ENCODE peak calls at places on chromosomes 1 and 21, in nine cellular contexts. E, A, J, C, M, K, V, T and P are unnamed samples.

GRCh38 chr1:47679301-47679751 is 241.5 kb downstream of the FOXD2 start:
- DNase-seq in E (no peak), A (no peak), J (no peak), C (no peak), M (no peak), K (no peak), V (no peak), T (no peak), P (no peak)

GRCh38 chr1:208224192-208224713 is 19.9 kb downstream of the PLXNA2 start:
- DNase-seq in E (no peak), A (no peak), J (no peak), C (no peak), M (no peak), K (no peak), V (no peak), T (no peak), P (no peak)

GRCh38 chr1:43736819-43737218 is 29.5 kb downstream of the ST3GAL3 start:
- DNase-seq in E (no peak), A (no peak), J (no peak), C (no peak), M (no peak), K (no peak), V (no peak), T (no peak), P (no peak)

GRCh38 chr1:36085686-36086526 is 2.0 kb downstream of the TEKT2 start:
- DNase-seq in E (no peak), A (no peak), J (no peak), C (no peak), M (no peak), K (no peak), V (no peak), T (no peak), P (no peak)

GRCh38 chr1:159828916-159829634 is 2.4 kb downstream of the SLAMF8 start:
- DNase-seq in E (peak; percentile 76), A (no peak), J (no peak), C (no peak), M (no peak), K (no peak), V (peak; percentile 64), T (no peak), P (no peak)

GRCh38 chr1:150320667-150320978 is 710 bp upstream of the PRPF3 start:
- DNase-seq in E (no peak), A (no peak), J (no peak), C (no peak), M (no peak), K (no peak), V (no peak), T (no peak), P (no peak)

GRCh38 chr1:22626219-22626902 is 10.1 kb upstream of the C1QA start:
- DNase-seq in E (no peak), A (no peak), J (no peak), C (no peak), M (no peak), K (no peak), V (no peak), T (no peak), P (no peak)

GRCh38 chr1:216723274-216723780 is at the start of gene ESRRG:
- DNase-seq in E (peak; percentile 77), A (peak; percentile 58), J (no peak), C (peak; percentile 5), M (peak; percentile 25), K (peak; percentile 21), V (peak; percentile 93), T (no peak), P (no peak)

GRCh38 chr1:119631433-119632102 is 16.5 kb downstream of the ZNF697 start:
- DNase-seq in E (peak; percentile 66), A (no peak), J (no peak), C (peak; percentile 87), M (peak; percentile 72), K (peak; percentile 91), V (peak; percentile 61), T (no peak), P (no peak)

GRCh38 chr1:46342084-46342656 is 1.6 kb downstream of the NSUN4 start:
- DNase-seq in E (peak; percentile 17), A (no peak), J (no peak), C (peak; percentile 22), M (peak; percentile 10), K (peak; percentile 56), V (no peak), T (no peak), P (no peak)

GRCh38 chr1:232966663-232967062 is 16.3 kb downstream of the NTPCR start:
- DNase-seq in E (no peak), A (no peak), J (no peak), C (no peak), M (peak; percentile 48), K (no peak), V (no peak), T (no peak), P (no peak)

GRCh38 chr1:5993553-5994510 is 1.6 kb upstream of the NPHP4 start:
- DNase-seq in E (peak; percentile 41), A (no peak), J (peak; percentile 11), C (no peak), M (no peak), K (no peak), V (no peak), T (no peak), P (no peak)

GRCh38 chr1:33153650-33154049 is 28.2 kb downstream of the TRIM62 start:
- DNase-seq in E (no peak), A (no peak), J (no peak), C (no peak), M (no peak), K (no peak), V (no peak), T (no peak), P (no peak)

GRCh38 chr21:31554511-31555022 is 104.9 kb upstream of the SOD1 start:
- DNase-seq in E (peak; percentile 47), A (no peak), J (no peak), C (no peak), M (peak; percentile 55), K (peak; percentile 11), V (no peak), T (no peak), P (no peak)

GRCh38 chr1:214717323-214717722 is 114.3 kb downstream of the CENPF start:
- DNase-seq in E (no peak), A (no peak), J (no peak), C (no peak), M (peak; percentile 53), K (no peak), V (no peak), T (no peak), P (no peak)

GRCh38 chr21:44869860-44870747 is 3.4 kb downstream of the PTTG1IP start:
- DNase-seq in E (no peak), A (no peak), J (no peak), C (peak; percentile 84), M (peak; percentile 77), K (peak; percentile 95), V (no peak), T (no peak), P (peak; percentile 87)

GRCh38 chr1:174550296-174550695 is 102.5 kb downstream of the GPR52 start:
- DNase-seq in E (no peak), A (no peak), J (no peak), C (peak; percentile 3), M (peak; percentile 24), K (no peak), V (no peak), T (no peak), P (peak; percentile 5)

GRCh38 chr21:46441331-46441730 is 17.4 kb upstream of the DIP2A start:
- DNase-seq in E (no peak), A (no peak), J (no peak), C (no peak), M (no peak), K (no peak), V (no peak), T (no peak), P (no peak)

GRCh38 chr1:25456502-25456901 is 25.8 kb downstream of the MACO1 start:
- DNase-seq in E (no peak), A (no peak), J (no peak), C (no peak), M (no peak), K (no peak), V (no peak), T (no peak), P (no peak)

GRCh38 chr1:3023994-3024393 is 2.7 kb downstream of the ACTRT2 start:
- DNase-seq in E (no peak), A (no peak), J (no peak), C (no peak), M (no peak), K (no peak), V (no peak), T (no peak), P (no peak)

GRCh38 chr1:223849352-223849751 is 3.6 kb upstream of the TP53BP2 start:
- DNase-seq in E (no peak), A (no peak), J (no peak), C (no peak), M (no peak), K (no peak), V (no peak), T (no peak), P (no peak)